ENCODE peak calls at places on chromosomes 3 and 15, in ten cellular contexts. B, F, T, X, U, Z, O, N, R and W are unnamed samples.

GRCh38 chr15:100383302-100384107 is 41.7 kb upstream of the ADAMTS17 start:
- DNase-seq in B (no peak), F (no peak), T (no peak), X (peak; percentile 29), U (no peak), Z (no peak), O (peak; percentile 11), N (no peak), R (no peak), W (no peak)

GRCh38 chr3:147356909-147357733 is 49.2 kb downstream of the ZIC4 start:
- DNase-seq in B (no peak), F (no peak), T (no peak), X (no peak), U (no peak), Z (no peak), O (no peak), N (no peak), R (no peak), W (no peak)

GRCh38 chr3:9786825-9787654 is 5.2 kb downstream of the TADA3 start:
- DNase-seq in B (no peak), F (no peak), T (no peak), X (peak; percentile 71), U (no peak), Z (no peak), O (no peak), N (no peak), R (no peak), W (no peak)

GRCh38 chr15:88441076-88441730 is 26.0 kb downstream of the MRPL46 start:
- DNase-seq in B (no peak), F (no peak), T (no peak), X (no peak), U (no peak), Z (no peak), O (no peak), N (no peak), R (no peak), W (no peak)

GRCh38 chr3:43854916-43855315 is 164.2 kb downstream of the ABHD5 start:
- DNase-seq in B (no peak), F (no peak), T (no peak), X (no peak), U (no peak), Z (no peak), O (no peak), N (no peak), R (no peak), W (no peak)

GRCh38 chr3:117393801-117394200 is 684.2 kb downstream of the TUSC7 start:
- DNase-seq in B (no peak), F (no peak), T (no peak), X (no peak), U (no peak), Z (no peak), O (no peak), N (no peak), R (no peak), W (no peak)

GRCh38 chr3:172885704-172886103 is 135.2 kb downstream of the ECT2 start:
- DNase-seq in B (no peak), F (no peak), T (no peak), X (no peak), U (no peak), Z (no peak), O (no peak), N (peak; percentile 54), R (no peak), W (no peak)

GRCh38 chr15:73941871-73942635 is 15.8 kb downstream of the LOXL1 start:
- DNase-seq in B (peak; percentile 89), F (no peak), T (no peak), X (no peak), U (no peak), Z (no peak), O (no peak), N (no peak), R (peak; percentile 29), W (no peak)

GRCh38 chr3:139906441-139906840 is 28.5 kb upstream of the CLSTN2 start:
- DNase-seq in B (no peak), F (no peak), T (no peak), X (no peak), U (no peak), Z (no peak), O (no peak), N (no peak), R (peak; percentile 50), W (peak; percentile 62)

GRCh38 chr15:28933710-28934445 is 48.1 kb downstream of the APBA2 start:
- DNase-seq in B (no peak), F (no peak), T (no peak), X (peak; percentile 70), U (no peak), Z (no peak), O (no peak), N (peak; percentile 21), R (no peak), W (no peak)

GRCh38 chr3:21433751-21434150 is 317.3 kb downstream of the ZNF385D start:
- DNase-seq in B (no peak), F (no peak), T (no peak), X (no peak), U (no peak), Z (no peak), O (no peak), N (no peak), R (no peak), W (no peak)

GRCh38 chr15:28107111-28107893 is 8.2 kb upstream of the OCA2 start:
- DNase-seq in B (no peak), F (no peak), T (peak; percentile 23), X (peak; percentile 87), U (no peak), Z (no peak), O (peak; percentile 21), N (no peak), R (no peak), W (no peak)

GRCh38 chr3:34895841-34896240 is 743.5 kb upstream of the ARPP21 start:
- DNase-seq in B (no peak), F (no peak), T (no peak), X (no peak), U (no peak), Z (no peak), O (no peak), N (no peak), R (no peak), W (no peak)

GRCh38 chr3:98376631-98377030 is 13.8 kb upstream of the OR5K3 start:
- DNase-seq in B (no peak), F (no peak), T (no peak), X (no peak), U (no peak), Z (no peak), O (no peak), N (no peak), R (no peak), W (no peak)

GRCh38 chr15:77282333-77282732 is 137.6 kb downstream of the PEAK1 start:
- DNase-seq in B (peak; percentile 37), F (no peak), T (peak; percentile 43), X (no peak), U (peak; percentile 76), Z (no peak), O (no peak), N (no peak), R (no peak), W (peak; percentile 48)

GRCh38 chr3:129320261-129320660 is 41.6 kb downstream of the HMCES start:
- DNase-seq in B (no peak), F (no peak), T (no peak), X (peak; percentile 40), U (no peak), Z (no peak), O (no peak), N (no peak), R (no peak), W (no peak)

GRCh38 chr3:123664771-123665170 is 79.9 kb upstream of the HACD2 start:
- DNase-seq in B (no peak), F (no peak), T (no peak), X (no peak), U (no peak), Z (no peak), O (no peak), N (no peak), R (no peak), W (no peak)

GRCh38 chr15:76340802-76341365 is 4.3 kb downstream of the ISL2 start:
- DNase-seq in B (no peak), F (no peak), T (no peak), X (no peak), U (no peak), Z (no peak), O (peak; percentile 64), N (peak; percentile 91), R (no peak), W (no peak)

GRCh38 chr15:41832875-41833274 is 5.0 kb downstream of the JMJD7 start:
- DNase-seq in B (no peak), F (no peak), T (no peak), X (no peak), U (no peak), Z (no peak), O (no peak), N (no peak), R (no peak), W (no peak)

GRCh38 chr15:38002883-38003477 is 68.5 kb downstream of the TMCO5A start:
- DNase-seq in B (no peak), F (no peak), T (peak; percentile 51), X (peak; percentile 44), U (peak; percentile 18), Z (no peak), O (peak; percentile 10), N (peak; percentile 58), R (peak; percentile 60), W (peak; percentile 68)

GRCh38 chr3:124276863-124277515 is 285.1 kb upstream of the ROPN1 start:
- DNase-seq in B (no peak), F (no peak), T (peak; percentile 63), X (no peak), U (no peak), Z (no peak), O (no peak), N (no peak), R (no peak), W (no peak)

GRCh38 chr3:120730576-120731542 is 11.5 kb downstream of the RABL3 start:
- DNase-seq in B (no peak), F (no peak), T (no peak), X (peak; percentile 14), U (no peak), Z (no peak), O (no peak), N (no peak), R (no peak), W (no peak)

GRCh38 chr3:55687526-55687925 is 200.4 kb upstream of the WNT5A start:
- DNase-seq in B (no peak), F (no peak), T (no peak), X (no peak), U (no peak), Z (no peak), O (no peak), N (no peak), R (no peak), W (no peak)

GRCh38 chr3:65005481-65005880 is 317.7 kb upstream of the ADAMTS9 start:
- DNase-seq in B (no peak), F (no peak), T (no peak), X (no peak), U (no peak), Z (no peak), O (no peak), N (no peak), R (no peak), W (no peak)

GRCh38 chr3:142863965-142864924 is 24.6 kb downstream of the PCOLCE2 start:
- DNase-seq in B (peak; percentile 12), F (no peak), T (no peak), X (no peak), U (no peak), Z (no peak), O (no peak), N (peak; percentile 81), R (no peak), W (no peak)

GRCh38 chr3:168327836-168328235 is 232.1 kb upstream of the GOLIM4 start:
- DNase-seq in B (no peak), F (no peak), T (no peak), X (no peak), U (no peak), Z (no peak), O (no peak), N (no peak), R (no peak), W (no peak)

GRCh38 chr3:111864821-111865656 is 6.0 kb downstream of the PHLDB2 start:
- DNase-seq in B (peak; percentile 93), F (no peak), T (no peak), X (no peak), U (no peak), Z (no peak), O (no peak), N (no peak), R (no peak), W (peak; percentile 91)

GRCh38 chr3:196186661-196187573 is 24.3 kb downstream of the ZDHHC19 start:
- DNase-seq in B (no peak), F (no peak), T (no peak), X (peak; percentile 89), U (no peak), Z (peak; percentile 19), O (no peak), N (peak; percentile 59), R (no peak), W (no peak)